ENCODE peak calls at places on chromosomes 4 and X, in seven cellular contexts. P is progenitor cell of endocrine pancreas, Z is neural progenitor cell, I is adrenal gland, Y is WERI-Rb-1, B is left lung, T is astrocyte of the spinal cord. U is an unnamed sample.

GRCh38 chr4:6767341-6767724 is 15.2 kb upstream of the KIAA0232 start:
- DNase-seq in P (no peak), I (no peak), T (no peak), Y (no peak), B (no peak), Z (no peak), U (no peak)

GRCh38 chrX:112513154-112513553 is 166.6 kb downstream of the LHFPL1 start:
- DNase-seq in B (no peak), Z (no peak), P (no peak), Y (no peak), I (no peak), T (no peak), U (no peak)

GRCh38 chr4:86452323-86452995 is 92.6 kb upstream of the MAPK10 start:
- DNase-seq in T (peak; percentile 43), P (no peak), Z (no peak), I (no peak), Y (no peak), B (no peak), U (peak; percentile 65)

GRCh38 chrX:68711845-68712244 is 64.4 kb downstream of the STARD8 start:
- DNase-seq in P (no peak), Z (no peak), B (no peak), T (no peak), I (no peak), Y (no peak), U (no peak)

GRCh38 chr4:1204828-1205591 is 32.6 kb upstream of the SPON2 start:
- DNase-seq in Y (peak; percentile 9), T (no peak), P (no peak), Z (no peak), B (peak; percentile 68), I (peak; percentile 14), U (peak; percentile 12)

GRCh38 chr4:123476089-123476488 is 79.5 kb downstream of the SPRY1 start:
- DNase-seq in Z (no peak), P (no peak), Y (no peak), B (no peak), I (no peak), T (no peak), U (no peak)

GRCh38 chr4:169009281-169010124 is 552 bp downstream of the CBR4 start:
- DNase-seq in P (peak; percentile 17), T (peak; percentile 23), Y (peak; percentile 82), Z (peak; percentile 82), B (peak; percentile 87), I (peak; percentile 72), U (peak; percentile 83)

GRCh38 chr4:17945303-17945702 is 76.3 kb downstream of the LCORL start:
- DNase-seq in B (no peak), Z (no peak), P (no peak), I (no peak), T (no peak), Y (no peak), U (no peak)

GRCh38 chr4:14025093-14025492 is 397.6 kb upstream of the BOD1L1 start:
- DNase-seq in Y (no peak), B (no peak), I (no peak), T (no peak), Z (no peak), P (no peak), U (no peak)

GRCh38 chr4:80798082-80798481 is 232.4 kb upstream of the BMP3 start:
- DNase-seq in B (no peak), Z (no peak), P (no peak), Y (no peak), T (no peak), I (no peak), U (no peak)

GRCh38 chrX:154417157-154417556 is 5.8 kb downstream of the TAFAZZIN start:
- DNase-seq in Z (no peak), P (no peak), T (no peak), B (no peak), I (no peak), Y (no peak), U (no peak)

GRCh38 chrX:16167181-16167580 is at the start of gene MAGEB17:
- DNase-seq in P (no peak), Z (no peak), I (no peak), B (no peak), T (no peak), Y (no peak), U (no peak)

GRCh38 chr4:100109921-100110320 is 80.3 kb downstream of the DDIT4L start:
- DNase-seq in I (no peak), P (no peak), Y (no peak), T (no peak), B (no peak), Z (no peak), U (no peak)

GRCh38 chr4:65651031-65651430 is 19.3 kb downstream of the EPHA5 start:
- DNase-seq in Y (no peak), T (peak; percentile 68), P (no peak), I (no peak), B (no peak), Z (no peak), U (no peak)

GRCh38 chr4:128823025-128823661 is 13.6 kb downstream of the JADE1 start:
- DNase-seq in B (no peak), Z (no peak), I (no peak), P (no peak), T (peak; percentile 87), Y (no peak), U (no peak)

GRCh38 chr4:142697303-142697702 is 148.8 kb downstream of the INPP4B start:
- DNase-seq in I (no peak), T (no peak), P (no peak), Z (no peak), B (no peak), Y (no peak), U (no peak)

GRCh38 chr4:24063771-24064170 is 173.9 kb upstream of the PPARGC1A start:
- DNase-seq in Y (no peak), B (no peak), T (no peak), Z (no peak), P (no peak), I (no peak), U (no peak)

GRCh38 chrX:9708923-9709553 is 56.6 kb downstream of the GPR143 start:
- DNase-seq in T (peak; percentile 70), B (peak; percentile 91), Z (peak; percentile 76), P (peak; percentile 51), Y (peak; percentile 65), I (peak; percentile 71), U (peak; percentile 75)

GRCh38 chrX:104566921-104567501 is 1.0 kb downstream of the IL1RAPL2 start:
- DNase-seq in P (no peak), T (no peak), I (no peak), B (peak; percentile 37), Y (no peak), Z (peak; percentile 43), U (no peak)

GRCh38 chrX:105894721-105895120 is 72.4 kb downstream of the NRK start:
- DNase-seq in T (no peak), I (no peak), B (no peak), P (no peak), Y (no peak), Z (no peak), U (no peak)

GRCh38 chr4:152997771-152998487 is 61.8 kb downstream of the FHDC1 start:
- DNase-seq in B (no peak), Z (no peak), P (no peak), Y (no peak), I (no peak), T (no peak), U (no peak)

GRCh38 chrX:115968436-115969252 is 201.9 kb upstream of the AGTR2 start:
- DNase-seq in I (no peak), Z (peak; percentile 87), B (peak; percentile 79), P (peak; percentile 64), T (peak; percentile 8), Y (no peak), U (peak; percentile 69)
- TF ChIP-seq CTCF in I (no peak), Z (peak; percentile 55), B (no peak), P (peak; percentile 58), T (no peak), Y (peak; percentile 17), U (no peak)

GRCh38 chr4:76680934-76681333 is 217.0 kb downstream of the SOWAHB start:
- DNase-seq in P (no peak), Y (no peak), B (no peak), Z (no peak), T (no peak), I (no peak), U (no peak)

GRCh38 chr4:76677571-76678326 is 220.2 kb downstream of the SOWAHB start:
- DNase-seq in Y (no peak), B (no peak), T (no peak), Z (no peak), P (no peak), I (no peak), U (no peak)

GRCh38 chr4:76683154-76683553 is 214.8 kb downstream of the SOWAHB start:
- DNase-seq in I (no peak), Y (no peak), P (no peak), Z (no peak), T (no peak), B (no peak), U (no peak)

GRCh38 chr4:76681996-76682395 is 215.9 kb downstream of the SOWAHB start:
- DNase-seq in T (no peak), I (no peak), Z (no peak), B (no peak), P (no peak), Y (no peak), U (no peak)

DNA sequence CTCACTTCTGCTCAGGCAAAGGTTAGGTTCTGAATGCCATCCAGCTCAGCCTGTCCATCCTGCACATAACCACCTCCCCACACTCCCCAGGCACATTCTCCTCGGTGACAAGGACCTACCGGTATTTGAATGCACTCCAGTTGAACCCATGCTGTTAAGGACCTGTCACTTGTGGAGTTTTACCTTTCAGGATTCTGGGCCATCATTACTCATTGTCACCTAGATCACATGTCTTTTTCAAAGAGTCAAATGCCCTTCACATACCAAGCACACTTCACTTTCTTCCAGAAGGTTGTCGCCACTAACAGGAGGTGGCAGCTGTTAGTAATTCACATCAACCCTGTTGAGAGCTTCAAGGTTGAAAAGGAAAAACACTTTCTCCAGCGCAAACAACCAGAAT is 218.3 kb downstream of the SOWAHB start:
- DNase-seq in P (no peak), I (no peak), B (no peak), Z (no peak), T (no peak), Y (no peak), U (no peak)
- TF ChIP-seq CTCF in P (no peak), I (no peak), B (no peak), Z (no peak), T (no peak), Y (no peak), U (no peak)

DNA sequence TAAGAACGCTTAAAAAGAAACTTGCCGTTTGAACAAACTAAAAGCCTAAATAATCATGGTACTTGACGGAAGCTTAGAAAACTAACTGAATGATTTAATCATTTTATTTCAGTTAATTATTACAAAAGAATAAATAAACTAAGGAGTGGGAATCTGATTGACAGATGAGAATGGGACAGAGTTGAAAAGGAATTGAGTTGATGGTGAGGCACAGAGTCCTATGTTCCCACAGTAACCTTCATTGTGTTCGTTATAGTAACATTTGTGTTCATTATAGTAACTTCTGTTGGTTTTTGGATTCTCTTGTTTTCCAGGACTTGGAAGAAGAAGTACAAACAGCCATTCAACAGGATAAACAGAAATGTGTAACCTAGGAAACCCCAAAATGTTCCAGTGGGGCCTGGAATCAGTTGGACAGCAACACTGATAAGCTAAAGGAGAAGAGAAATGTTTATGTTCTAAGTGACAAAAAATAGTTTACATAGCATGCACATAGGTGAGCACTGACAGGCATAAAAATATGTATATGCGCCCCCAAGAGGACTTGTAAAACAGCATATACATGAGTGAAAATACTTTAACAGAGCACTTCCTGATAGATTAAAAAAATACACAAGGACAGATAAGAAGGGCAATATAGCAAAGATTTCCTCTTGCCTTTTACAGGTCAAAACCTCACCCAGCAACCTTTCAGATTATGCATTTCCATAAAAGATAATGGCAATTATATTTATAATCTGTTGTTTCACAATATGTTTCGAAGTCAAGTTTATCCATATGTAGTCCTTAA is 218.6 kb upstream of the HTR2C start:
- DNase-seq in P (no peak), I (no peak), B (no peak), T (no peak), Y (no peak), Z (no peak), U (no peak)
- TF ChIP-seq CTCF in P (no peak), I (no peak), B (no peak), T (no peak), Y (no peak), Z (no peak), U (no peak)

GRCh38 chr4:103718993-103719319 is 829 bp downstream of the TACR3 start:
- DNase-seq in T (peak; percentile 16), Z (peak; percentile 57), I (no peak), P (no peak), Y (no peak), B (no peak), U (no peak)
- TF ChIP-seq CTCF in T (no peak), Z (peak; percentile 36), I (no peak), P (no peak), Y (no peak), B (no peak), U (no peak)

U was measured in testis.